ENCODE peak calls at places on chromosomes 6 and 20, in five cellular contexts. One of them, this sample, is unnamed.

GRCh38 chr6:18245642-18246041 is 18.7 kb downstream of the DEK start:
- DNase-seq in GM23338: no peak
- DNase-seq in stomach: no peak
- DNase-seq in spleen: no peak
- DNase-seq in breast epithelium: no peak
- DNase-seq in this sample: no peak

GRCh38 chr6:65760285-65760684 is 53.3 kb upstream of the EYS start:
- DNase-seq in GM23338: no peak
- DNase-seq in stomach: no peak
- DNase-seq in spleen: no peak
- DNase-seq in breast epithelium: no peak
- DNase-seq in this sample: no peak

GRCh38 chr6:125558451-125558850 is 191.0 kb upstream of the HEY2 start:
- DNase-seq in GM23338: no peak
- DNase-seq in stomach: no peak
- DNase-seq in spleen: no peak
- DNase-seq in breast epithelium: no peak
- DNase-seq in this sample: no peak

GRCh38 chr6:153849072-153849759 is 189.8 kb upstream of the OPRM1 start:
- DNase-seq in GM23338: no peak
- DNase-seq in stomach: no peak
- DNase-seq in spleen: no peak
- DNase-seq in breast epithelium: no peak
- DNase-seq in this sample: no peak

GRCh38 chr6:79263366-79263765 is 28.9 kb upstream of the HMGN3 start:
- DNase-seq in GM23338: no peak
- DNase-seq in stomach: no peak
- DNase-seq in spleen: no peak
- DNase-seq in breast epithelium: no peak
- DNase-seq in this sample: no peak

GRCh38 chr6:125797120-125797933 is 6.6 kb downstream of the NCOA7 start:
- DNase-seq in GM23338: no peak
- DNase-seq in stomach: no peak
- DNase-seq in spleen: no peak
- DNase-seq in breast epithelium: no peak
- DNase-seq in this sample: no peak

GRCh38 chr20:49579874-49580817 is 12.2 kb upstream of the PTGIS start:
- DNase-seq in GM23338: peak
- DNase-seq in stomach: no peak
- DNase-seq in spleen: peak
- DNase-seq in breast epithelium: no peak
- DNase-seq in this sample: no peak

GRCh38 chr6:57432919-57433684 is 115.7 kb downstream of the PRIM2 start:
- DNase-seq in GM23338: no peak
- DNase-seq in stomach: no peak
- DNase-seq in spleen: no peak
- DNase-seq in breast epithelium: no peak
- DNase-seq in this sample: no peak

GRCh38 chr20:3842332-3842930 is 4.2 kb upstream of the MAVS start:
- DNase-seq in GM23338: no peak
- DNase-seq in stomach: no peak
- DNase-seq in spleen: no peak
- DNase-seq in breast epithelium: no peak
- DNase-seq in this sample: no peak

GRCh38 chr6:136174510-136174909 is 75.6 kb downstream of the MTFR2 start:
- DNase-seq in GM23338: no peak
- DNase-seq in stomach: no peak
- DNase-seq in spleen: no peak
- DNase-seq in breast epithelium: no peak
- DNase-seq in this sample: no peak

GRCh38 chr6:74768120-74768519 is 437.7 kb downstream of the COL12A1 start:
- DNase-seq in GM23338: no peak
- DNase-seq in stomach: no peak
- DNase-seq in spleen: no peak
- DNase-seq in breast epithelium: no peak
- DNase-seq in this sample: no peak

GRCh38 chr6:84825461-84825860 is 61.1 kb upstream of the TBX18 start:
- DNase-seq in GM23338: no peak
- DNase-seq in stomach: no peak
- DNase-seq in spleen: no peak
- DNase-seq in breast epithelium: no peak
- DNase-seq in this sample: no peak

GRCh38 chr20:59402697-59403096 is 102.3 kb downstream of the EDN3 start:
- DNase-seq in GM23338: no peak
- DNase-seq in stomach: no peak
- DNase-seq in spleen: no peak
- DNase-seq in breast epithelium: no peak
- DNase-seq in this sample: no peak

GRCh38 chr6:137875606-137876005 is 8.5 kb downstream of the TNFAIP3 start:
- DNase-seq in GM23338: no peak
- DNase-seq in stomach: no peak
- DNase-seq in spleen: no peak
- DNase-seq in breast epithelium: no peak
- DNase-seq in this sample: no peak

GRCh38 chr6:167827062-167827587 is 414 bp downstream of the AFDN start:
- DNase-seq in GM23338: peak
- DNase-seq in stomach: peak
- DNase-seq in spleen: peak
- DNase-seq in breast epithelium: no peak
- DNase-seq in this sample: no peak

GRCh38 chr6:99219788-99220187 is 129.7 kb downstream of the FAXC start:
- DNase-seq in GM23338: peak
- DNase-seq in stomach: peak
- DNase-seq in spleen: no peak
- DNase-seq in breast epithelium: no peak
- DNase-seq in this sample: no peak

GRCh38 chr6:149236584-149236983 is 80.9 kb upstream of the TAB2 start:
- DNase-seq in GM23338: no peak
- DNase-seq in stomach: no peak
- DNase-seq in spleen: no peak
- DNase-seq in breast epithelium: no peak
- DNase-seq in this sample: no peak

GRCh38 chr6:169824021-169824420 is 72.6 kb downstream of the ERMARD start:
- DNase-seq in GM23338: no peak
- DNase-seq in stomach: no peak
- DNase-seq in spleen: peak
- DNase-seq in breast epithelium: no peak
- DNase-seq in this sample: no peak

GRCh38 chr6:143099647-143100046 is 39.0 kb downstream of the AIG1 start:
- DNase-seq in GM23338: no peak
- DNase-seq in stomach: no peak
- DNase-seq in spleen: no peak
- DNase-seq in breast epithelium: no peak
- DNase-seq in this sample: no peak

GRCh38 chr6:83853178-83853967 is at the start of gene RIPPLY2:
- DNase-seq in GM23338: peak
- DNase-seq in stomach: no peak
- DNase-seq in spleen: peak
- DNase-seq in breast epithelium: no peak
- DNase-seq in this sample: no peak

GRCh38 chr6:139133272-139133671 is 1.6 kb upstream of the HECA start:
- DNase-seq in GM23338: no peak
- DNase-seq in stomach: no peak
- DNase-seq in spleen: peak
- DNase-seq in breast epithelium: no peak
- DNase-seq in this sample: no peak

GRCh38 chr20:61083431-61083830 is 168.6 kb upstream of the CDH4 start:
- DNase-seq in GM23338: no peak
- DNase-seq in stomach: no peak
- DNase-seq in spleen: no peak
- DNase-seq in breast epithelium: no peak
- DNase-seq in this sample: no peak

GRCh38 chr6:13927203-13927602 is 2.5 kb downstream of the RNF182 start:
- DNase-seq in GM23338: peak
- DNase-seq in stomach: no peak
- DNase-seq in spleen: no peak
- DNase-seq in breast epithelium: no peak
- DNase-seq in this sample: no peak

GRCh38 chr6:152984387-152984872 is 1.6 kb upstream of the FBXO5 start:
- DNase-seq in GM23338: no peak
- DNase-seq in stomach: no peak
- DNase-seq in spleen: no peak
- DNase-seq in breast epithelium: no peak
- DNase-seq in this sample: no peak

GRCh38 chr6:163346529-163346961 is 68.0 kb upstream of the QKI start:
- DNase-seq in GM23338: no peak
- DNase-seq in stomach: no peak
- DNase-seq in spleen: no peak
- DNase-seq in breast epithelium: no peak
- DNase-seq in this sample: no peak

GRCh38 chr6:158631678-158632537 is 12.6 kb downstream of the DYNLT1 start:
- DNase-seq in GM23338: no peak
- DNase-seq in stomach: peak
- DNase-seq in spleen: no peak
- DNase-seq in breast epithelium: no peak
- DNase-seq in this sample: no peak

GRCh38 chr6:7008451-7008988 is 99.2 kb upstream of the RREB1 start:
- DNase-seq in GM23338: peak
- DNase-seq in stomach: no peak
- DNase-seq in spleen: no peak
- DNase-seq in breast epithelium: no peak
- DNase-seq in this sample: no peak

GRCh38 chr6:95110767-95111166 is 466.6 kb upstream of the MANEA start:
- DNase-seq in GM23338: no peak
- DNase-seq in stomach: no peak
- DNase-seq in spleen: no peak
- DNase-seq in breast epithelium: no peak
- DNase-seq in this sample: no peak

GRCh38 chr6:53359843-53360834 is 11.4 kb upstream of the ELOVL5 start:
- DNase-seq in GM23338: no peak
- DNase-seq in stomach: no peak
- DNase-seq in spleen: no peak
- DNase-seq in breast epithelium: no peak
- DNase-seq in this sample: no peak

GRCh38 chr6:34973547-34974248 is 84.6 kb downstream of the ANKS1A start:
- DNase-seq in GM23338: peak
- DNase-seq in stomach: no peak
- DNase-seq in spleen: no peak
- DNase-seq in breast epithelium: no peak
- DNase-seq in this sample: no peak
- TF ChIP-seq CTCF in GM23338: peak
- TF ChIP-seq CTCF in stomach: no peak
- TF ChIP-seq CTCF in spleen: no peak
- TF ChIP-seq CTCF in breast epithelium: no peak
- TF ChIP-seq CTCF in this sample: no peak

GRCh38 chr6:1643830-1644445 is 34.2 kb downstream of the FOXC1 start:
- DNase-seq in GM23338: no peak
- DNase-seq in stomach: no peak
- DNase-seq in spleen: no peak
- DNase-seq in breast epithelium: no peak
- DNase-seq in this sample: no peak

GRCh38 chr6:1639430-1639829 is 29.7 kb downstream of the FOXC1 start:
- DNase-seq in GM23338: no peak
- DNase-seq in stomach: no peak
- DNase-seq in spleen: no peak
- DNase-seq in breast epithelium: no peak
- DNase-seq in this sample: no peak

GRCh38 chr6:1640476-1640875 is 30.8 kb downstream of the FOXC1 start:
- DNase-seq in GM23338: no peak
- DNase-seq in stomach: no peak
- DNase-seq in spleen: no peak
- DNase-seq in breast epithelium: no peak
- DNase-seq in this sample: no peak

GRCh38 chr6:1643111-1643510 is 33.4 kb downstream of the FOXC1 start:
- DNase-seq in GM23338: no peak
- DNase-seq in stomach: no peak
- DNase-seq in spleen: no peak
- DNase-seq in breast epithelium: no peak
- DNase-seq in this sample: no peak

GRCh38 chr6:1641391-1641790 is 31.7 kb downstream of the FOXC1 start:
- DNase-seq in GM23338: no peak
- DNase-seq in stomach: peak
- DNase-seq in spleen: no peak
- DNase-seq in breast epithelium: no peak
- DNase-seq in this sample: no peak
- TF ChIP-seq POLR2AphosphoS5 in GM23338: no peak
- TF ChIP-seq POLR2AphosphoS5 in stomach: peak
- TF ChIP-seq POLR2AphosphoS5 in spleen: no peak
- TF ChIP-seq POLR2AphosphoS5 in breast epithelium: no peak
- TF ChIP-seq POLR2AphosphoS5 in this sample: no peak

GRCh38 chr6:112365952-112366351 is 18.8 kb downstream of the RFPL4B start:
- DNase-seq in GM23338: no peak
- DNase-seq in stomach: no peak
- DNase-seq in spleen: no peak
- DNase-seq in breast epithelium: no peak
- DNase-seq in this sample: no peak

GRCh38 chr6:112360498-112360897 is 13.4 kb downstream of the RFPL4B start:
- DNase-seq in GM23338: no peak
- DNase-seq in stomach: no peak
- DNase-seq in spleen: no peak
- DNase-seq in breast epithelium: no peak
- DNase-seq in this sample: no peak

GRCh38 chr6:112366695-112367546 is 19.8 kb downstream of the RFPL4B start:
- DNase-seq in GM23338: no peak
- DNase-seq in stomach: no peak
- DNase-seq in spleen: peak
- DNase-seq in breast epithelium: no peak
- DNase-seq in this sample: no peak

GRCh38 chr6:112362027-112362795 is 15.1 kb downstream of the RFPL4B start:
- DNase-seq in GM23338: no peak
- DNase-seq in stomach: no peak
- DNase-seq in spleen: no peak
- DNase-seq in breast epithelium: no peak
- DNase-seq in this sample: no peak

GRCh38 chr6:112362827-112363565 is 15.9 kb downstream of the RFPL4B start:
- DNase-seq in GM23338: no peak
- DNase-seq in stomach: no peak
- DNase-seq in spleen: no peak
- DNase-seq in breast epithelium: no peak
- DNase-seq in this sample: no peak
- TF ChIP-seq CTCF in GM23338: no peak
- TF ChIP-seq CTCF in stomach: no peak
- TF ChIP-seq CTCF in spleen: no peak
- TF ChIP-seq CTCF in breast epithelium: no peak
- TF ChIP-seq CTCF in this sample: no peak

DNA sequence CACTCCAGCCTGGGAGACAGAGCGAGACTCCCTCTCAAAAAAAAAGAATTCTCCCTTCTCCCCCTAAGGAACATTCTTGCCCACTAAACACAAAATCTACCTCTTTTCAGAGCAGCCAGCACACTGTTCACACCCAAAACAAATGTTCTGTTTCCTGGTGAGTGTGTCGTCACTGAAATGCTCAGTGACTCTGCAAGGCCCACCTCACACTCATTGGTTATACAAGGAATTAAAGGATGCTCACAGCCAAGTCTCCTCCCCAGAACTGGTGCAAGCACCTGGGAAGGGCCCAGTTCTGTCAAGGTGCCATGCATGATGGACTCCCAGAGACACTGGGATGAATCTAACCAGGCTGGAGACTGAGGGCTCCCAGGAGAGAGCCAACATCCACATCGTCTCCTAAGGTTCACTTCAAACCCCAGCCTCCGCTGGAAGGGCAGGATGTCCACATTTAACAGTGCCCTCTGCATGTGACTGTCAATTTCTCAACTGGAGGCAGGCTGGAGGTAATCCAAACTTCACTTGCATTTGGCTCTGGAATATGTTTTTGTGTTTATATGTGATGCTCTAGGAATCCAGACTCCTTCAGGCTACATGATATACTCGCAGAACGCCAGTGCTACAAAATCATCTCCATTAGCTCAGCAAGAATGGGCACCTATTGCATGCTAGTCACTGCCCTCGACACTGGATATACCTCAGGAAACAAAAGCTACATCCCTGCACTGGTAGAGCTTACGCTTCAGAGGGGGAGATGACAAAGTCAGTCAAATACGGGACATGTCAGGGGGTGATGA is 7.1 kb downstream of the RRBP1 start:
- DNase-seq in GM23338: no peak
- DNase-seq in stomach: no peak
- DNase-seq in spleen: no peak
- DNase-seq in breast epithelium: no peak
- DNase-seq in this sample: no peak
- TF ChIP-seq POLR2AphosphoS5 in GM23338: no peak
- TF ChIP-seq POLR2AphosphoS5 in stomach: no peak
- TF ChIP-seq POLR2AphosphoS5 in spleen: no peak
- TF ChIP-seq POLR2AphosphoS5 in breast epithelium: no peak
- TF ChIP-seq POLR2AphosphoS5 in this sample: no peak